ENCODE peak calls at places on chromosomes 2 and 18, in four cellular contexts. Z is psoas muscle, C is uterus, B is lower leg skin. X is an unnamed sample.
A peak's percentile ranks its signal among the peaks of the same experiment; 100 is the strongest.

GRCh38 chr2:222248256-222248655 is 50.5 kb downstream of the PAX3 start:
- DNase-seq in Z (no peak), C (no peak), B (no peak), X (no peak)

GRCh38 chr2:112087346-112088020 is 32.4 kb downstream of the TMEM87B start:
- DNase-seq in Z (no peak), C (no peak), B (no peak), X (peak; percentile 62)

GRCh38 chr2:74414913-74415761 is 6.3 kb downstream of the C2orf81 start:
- DNase-seq in Z (peak; percentile 58), C (peak; percentile 62), B (no peak), X (peak; percentile 63)

GRCh38 chr2:172677363-172677762 is 58.3 kb upstream of the RAPGEF4 start:
- DNase-seq in Z (no peak), C (no peak), B (no peak), X (no peak)

GRCh38 chr18:12855886-12856285 is 28.2 kb downstream of the PTPN2 start:
- DNase-seq in Z (no peak), C (no peak), B (no peak), X (no peak)

GRCh38 chr2:25473758-25474335 is 132.1 kb upstream of the DNMT3A start:
- DNase-seq in Z (no peak), C (no peak), B (no peak), X (no peak)

GRCh38 chr18:44586782-44587524 is 93.7 kb upstream of the SETBP1 start:
- DNase-seq in Z (no peak), C (peak; percentile 31), B (no peak), X (no peak)

GRCh38 chr2:109379507-109379906 is 234.3 kb downstream of the SEPTIN10 start:
- DNase-seq in Z (no peak), C (peak; percentile 3), B (no peak), X (no peak)

GRCh38 chr2:1051585-1051984 is 100.9 kb downstream of the SNTG2 start:
- DNase-seq in Z (no peak), C (no peak), B (no peak), X (no peak)
- TF ChIP-seq CTCF in Z (no peak), C (no peak), B (no peak), X (no peak)

GRCh38 chr2:100906131-100906530 is 86.2 kb downstream of the NPAS2 start:
- DNase-seq in Z (no peak), C (no peak), B (no peak), X (no peak)

GRCh38 chr2:100906679-100907078 is 86.7 kb downstream of the NPAS2 start:
- DNase-seq in Z (no peak), C (no peak), B (no peak), X (no peak)

GRCh38 chr2:100909571-100909970 is 89.6 kb downstream of the NPAS2 start:
- DNase-seq in Z (no peak), C (no peak), B (no peak), X (no peak)

GRCh38 chr2:100905132-100905805 is 85.3 kb downstream of the NPAS2 start:
- DNase-seq in Z (no peak), C (no peak), B (no peak), X (no peak)

GRCh38 chr2:100907832-100908231 is 87.9 kb downstream of the NPAS2 start:
- DNase-seq in Z (no peak), C (no peak), B (no peak), X (no peak)
- TF ChIP-seq CTCF in Z (no peak), C (no peak), B (no peak), X (no peak)

GRCh38 chr2:64260817-64261216 is 116.6 kb upstream of the PELI1 start:
- DNase-seq in Z (peak; percentile 31), C (no peak), B (peak; percentile 61), X (peak; percentile 47)
- TF ChIP-seq CTCF in Z (no peak), C (no peak), B (no peak), X (no peak)

GRCh38 chr2:62339413-62339812 is 143.5 kb downstream of the B3GNT2 start:
- DNase-seq in Z (no peak), C (no peak), B (no peak), X (no peak)
- TF ChIP-seq CTCF in Z (no peak), C (no peak), B (no peak), X (peak; percentile 14)

GRCh38 chr2:20215183-20216040 is 9.5 kb downstream of the SDC1 start:
- DNase-seq in Z (no peak), C (no peak), B (no peak), X (no peak)

GRCh38 chr2:20214566-20215182 is 10.3 kb downstream of the SDC1 start:
- DNase-seq in Z (no peak), C (no peak), B (no peak), X (no peak)

GRCh38 chr2:20218331-20219320 is 6.3 kb downstream of the SDC1 start:
- DNase-seq in Z (no peak), C (no peak), B (no peak), X (no peak)

GRCh38 chr2:20217041-20217970 is 7.6 kb downstream of the SDC1 start:
- DNase-seq in Z (no peak), C (no peak), B (no peak), X (no peak)

GRCh38 chr2:20216130-20217025 is 8.6 kb downstream of the SDC1 start:
- DNase-seq in Z (no peak), C (no peak), B (no peak), X (no peak)
- TF ChIP-seq CTCF in Z (no peak), C (no peak), B (no peak), X (no peak)

X was measured in GM13976.